ENCODE peak calls at places on chromosomes 4 and X, in seven cellular contexts. One of them, this sample, is unnamed.
A peak's percentile ranks its signal among the peaks of the same experiment; 100 is the strongest.

GRCh38 chr4:72326692-72327632 is 242.1 kb downstream of the ADAMTS3 start:
- DNase-seq in GM20000: peak; percentile 6
- DNase-seq in stromal cell of bone marrow: no peak
- DNase-seq in foreskin fibroblast: no peak
- DNase-seq in HCT116: peak; percentile 8
- DNase-seq in activated T-cell treated with anti-CD3 and anti-CD28 coated beads, Interleukin-2, amount 50 U/mL, for 72 hours: no peak
- DNase-seq in activated naive CD4-positive, alpha-beta T cell: no peak
- DNase-seq in this sample: peak; percentile 41

GRCh38 chrX:39705299-39705698 is 392.5 kb downstream of the BCOR start:
- DNase-seq in HCT116: peak; percentile 29
- DNase-seq in activated T-cell treated with anti-CD3 and anti-CD28 coated beads, Interleukin-2, amount 50 U/mL, for 72 hours: no peak
- DNase-seq in stromal cell of bone marrow: peak; percentile 78
- DNase-seq in foreskin fibroblast: peak; percentile 80
- DNase-seq in activated naive CD4-positive, alpha-beta T cell: no peak
- DNase-seq in GM20000: no peak
- DNase-seq in this sample: peak; percentile 27

GRCh38 chr4:150250998-150251651 is 172.9 kb downstream of the DCLK2 start:
- DNase-seq in stromal cell of bone marrow: no peak
- DNase-seq in foreskin fibroblast: no peak
- DNase-seq in activated T-cell treated with anti-CD3 and anti-CD28 coated beads, Interleukin-2, amount 50 U/mL, for 72 hours: no peak
- DNase-seq in GM20000: no peak
- DNase-seq in HCT116: no peak
- DNase-seq in activated naive CD4-positive, alpha-beta T cell: no peak
- DNase-seq in this sample: no peak

GRCh38 chrX:153400146-153401132 is 711 bp downstream of the PNMA6E start:
- DNase-seq in activated T-cell treated with anti-CD3 and anti-CD28 coated beads, Interleukin-2, amount 50 U/mL, for 72 hours: peak; percentile 69
- DNase-seq in activated naive CD4-positive, alpha-beta T cell: no peak
- DNase-seq in foreskin fibroblast: no peak
- DNase-seq in stromal cell of bone marrow: no peak
- DNase-seq in GM20000: peak; percentile 85
- DNase-seq in HCT116: peak; percentile 35
- DNase-seq in this sample: no peak

GRCh38 chr4:121484633-121485032 is 103.8 kb upstream of the QRFPR start:
- DNase-seq in GM20000: peak; percentile 39
- DNase-seq in HCT116: peak; percentile 29
- DNase-seq in activated T-cell treated with anti-CD3 and anti-CD28 coated beads, Interleukin-2, amount 50 U/mL, for 72 hours: peak; percentile 13
- DNase-seq in activated naive CD4-positive, alpha-beta T cell: no peak
- DNase-seq in stromal cell of bone marrow: peak; percentile 38
- DNase-seq in foreskin fibroblast: peak; percentile 58
- DNase-seq in this sample: peak; percentile 1

GRCh38 chr4:108644237-108644636 is 6.2 kb upstream of the OSTC start:
- DNase-seq in foreskin fibroblast: peak; percentile 38
- DNase-seq in activated T-cell treated with anti-CD3 and anti-CD28 coated beads, Interleukin-2, amount 50 U/mL, for 72 hours: no peak
- DNase-seq in HCT116: no peak
- DNase-seq in GM20000: no peak
- DNase-seq in activated naive CD4-positive, alpha-beta T cell: no peak
- DNase-seq in stromal cell of bone marrow: peak; percentile 38
- DNase-seq in this sample: no peak

GRCh38 chr4:99572527-99573240 is 1.9 kb upstream of the MTTP start:
- DNase-seq in activated T-cell treated with anti-CD3 and anti-CD28 coated beads, Interleukin-2, amount 50 U/mL, for 72 hours: no peak
- DNase-seq in foreskin fibroblast: no peak
- DNase-seq in activated naive CD4-positive, alpha-beta T cell: no peak
- DNase-seq in GM20000: no peak
- DNase-seq in stromal cell of bone marrow: peak; percentile 18
- DNase-seq in HCT116: no peak
- DNase-seq in this sample: no peak

GRCh38 chr4:142801966-142802365 is 44.1 kb downstream of the INPP4B start:
- DNase-seq in activated naive CD4-positive, alpha-beta T cell: no peak
- DNase-seq in GM20000: no peak
- DNase-seq in stromal cell of bone marrow: no peak
- DNase-seq in activated T-cell treated with anti-CD3 and anti-CD28 coated beads, Interleukin-2, amount 50 U/mL, for 72 hours: peak; percentile 27
- DNase-seq in foreskin fibroblast: no peak
- DNase-seq in HCT116: no peak
- DNase-seq in this sample: no peak

GRCh38 chrX:821311-822178 is 191.0 kb downstream of the SHOX start:
- DNase-seq in stromal cell of bone marrow: peak; percentile 57
- DNase-seq in activated naive CD4-positive, alpha-beta T cell: no peak
- DNase-seq in GM20000: no peak
- DNase-seq in activated T-cell treated with anti-CD3 and anti-CD28 coated beads, Interleukin-2, amount 50 U/mL, for 72 hours: no peak
- DNase-seq in HCT116: no peak
- DNase-seq in foreskin fibroblast: no peak
- DNase-seq in this sample: no peak

GRCh38 chr4:24643774-24644520 is 59.6 kb upstream of the DHX15 start:
- DNase-seq in HCT116: no peak
- DNase-seq in GM20000: no peak
- DNase-seq in activated naive CD4-positive, alpha-beta T cell: no peak
- DNase-seq in foreskin fibroblast: no peak
- DNase-seq in activated T-cell treated with anti-CD3 and anti-CD28 coated beads, Interleukin-2, amount 50 U/mL, for 72 hours: no peak
- DNase-seq in stromal cell of bone marrow: no peak
- DNase-seq in this sample: no peak

GRCh38 chr4:111717916-111718315 is 427.3 kb upstream of the FAM241A start:
- DNase-seq in activated T-cell treated with anti-CD3 and anti-CD28 coated beads, Interleukin-2, amount 50 U/mL, for 72 hours: no peak
- DNase-seq in stromal cell of bone marrow: no peak
- DNase-seq in foreskin fibroblast: no peak
- DNase-seq in activated naive CD4-positive, alpha-beta T cell: no peak
- DNase-seq in GM20000: no peak
- DNase-seq in HCT116: no peak
- DNase-seq in this sample: no peak

GRCh38 chr4:7894098-7894676 is 45.5 kb downstream of the AFAP1 start:
- DNase-seq in activated naive CD4-positive, alpha-beta T cell: no peak
- DNase-seq in foreskin fibroblast: no peak
- DNase-seq in activated T-cell treated with anti-CD3 and anti-CD28 coated beads, Interleukin-2, amount 50 U/mL, for 72 hours: no peak
- DNase-seq in HCT116: no peak
- DNase-seq in GM20000: no peak
- DNase-seq in stromal cell of bone marrow: no peak
- DNase-seq in this sample: no peak

GRCh38 chr4:113020966-113021365 is 28.5 kb upstream of the ANK2 start:
- DNase-seq in activated T-cell treated with anti-CD3 and anti-CD28 coated beads, Interleukin-2, amount 50 U/mL, for 72 hours: no peak
- DNase-seq in HCT116: no peak
- DNase-seq in foreskin fibroblast: peak; percentile 16
- DNase-seq in GM20000: no peak
- DNase-seq in stromal cell of bone marrow: no peak
- DNase-seq in activated naive CD4-positive, alpha-beta T cell: no peak
- DNase-seq in this sample: no peak

GRCh38 chr4:6332042-6332668 is 62.5 kb downstream of the WFS1 start:
- DNase-seq in HCT116: no peak
- DNase-seq in activated T-cell treated with anti-CD3 and anti-CD28 coated beads, Interleukin-2, amount 50 U/mL, for 72 hours: peak; percentile 37
- DNase-seq in foreskin fibroblast: no peak
- DNase-seq in stromal cell of bone marrow: no peak
- DNase-seq in activated naive CD4-positive, alpha-beta T cell: no peak
- DNase-seq in GM20000: peak; percentile 69
- DNase-seq in this sample: no peak

GRCh38 chr4:75087865-75088264 is 154.9 kb downstream of the PARM1 start:
- DNase-seq in activated naive CD4-positive, alpha-beta T cell: no peak
- DNase-seq in GM20000: no peak
- DNase-seq in stromal cell of bone marrow: no peak
- DNase-seq in activated T-cell treated with anti-CD3 and anti-CD28 coated beads, Interleukin-2, amount 50 U/mL, for 72 hours: no peak
- DNase-seq in foreskin fibroblast: no peak
- DNase-seq in HCT116: no peak
- DNase-seq in this sample: no peak

GRCh38 chrX:105018865-105019264 is 201.6 kb downstream of the TEX13A start:
- DNase-seq in activated naive CD4-positive, alpha-beta T cell: no peak
- DNase-seq in GM20000: no peak
- DNase-seq in foreskin fibroblast: no peak
- DNase-seq in HCT116: no peak
- DNase-seq in stromal cell of bone marrow: no peak
- DNase-seq in activated T-cell treated with anti-CD3 and anti-CD28 coated beads, Interleukin-2, amount 50 U/mL, for 72 hours: no peak
- DNase-seq in this sample: no peak

GRCh38 chr4:88177981-88178632 is 19.7 kb upstream of the ABCG2 start:
- DNase-seq in stromal cell of bone marrow: no peak
- DNase-seq in foreskin fibroblast: peak; percentile 41
- DNase-seq in HCT116: peak; percentile 34
- DNase-seq in activated naive CD4-positive, alpha-beta T cell: no peak
- DNase-seq in GM20000: no peak
- DNase-seq in activated T-cell treated with anti-CD3 and anti-CD28 coated beads, Interleukin-2, amount 50 U/mL, for 72 hours: no peak
- DNase-seq in this sample: no peak

GRCh38 chr4:69999420-69999819 is 3.7 kb downstream of the STATH start:
- DNase-seq in foreskin fibroblast: no peak
- DNase-seq in HCT116: no peak
- DNase-seq in stromal cell of bone marrow: no peak
- DNase-seq in activated T-cell treated with anti-CD3 and anti-CD28 coated beads, Interleukin-2, amount 50 U/mL, for 72 hours: no peak
- DNase-seq in activated naive CD4-positive, alpha-beta T cell: no peak
- DNase-seq in GM20000: no peak
- DNase-seq in this sample: no peak